ENCODE peak calls at places on chromosome 1, in seven cellular contexts. N is spleen, I is sigmoid colon, Y is tibial artery, Z is left lung, F is heart right ventricle, K is Panc1. E is an unnamed sample. For H3K4me1, H3K36me3 and H3K27me3, the result is how much of the 10 kb centered on the place peaks cover.

GRCh38 chr1:43273708-43274107 is 3.9 kb downstream of the TMEM125 start:
- DNase-seq in N (peak), I (peak), Y (peak), Z (no peak), F (no peak), K (no peak), E (no peak)

GRCh38 chr1:226717256-226717909 is 21.7 kb downstream of the ITPKB start:
- DNase-seq in N (no peak), I (no peak), Y (no peak), Z (no peak), F (no peak), K (peak), E (no peak)

GRCh38 chr1:67937651-67938050 is 104.4 kb upstream of the GNG12 start:
- DNase-seq in N (no peak), I (no peak), Y (no peak), Z (no peak), F (no peak), K (no peak), E (no peak)

GRCh38 chr1:75765697-75766355 is 20.2 kb upstream of the RABGGTB start:
- DNase-seq in N (no peak), I (no peak), Y (no peak), Z (no peak), F (no peak), K (peak), E (no peak)

GRCh38 chr1:100494393-100495084 is 43.4 kb upstream of the GPR88 start:
- DNase-seq in N (no peak), I (no peak), Y (no peak), Z (no peak), F (no peak), K (no peak), E (no peak)

GRCh38 chr1:10918531-10918930 is 93.9 kb upstream of the TARDBP start:
- DNase-seq in N (no peak), I (no peak), Y (no peak), Z (no peak), F (no peak), K (no peak), E (no peak)

GRCh38 chr1:10909697-10910489 is 102.6 kb upstream of the TARDBP start:
- DNase-seq in N (peak), I (no peak), Y (no peak), Z (peak), F (no peak), K (no peak), E (peak)

GRCh38 chr1:11929849-11930248 is 3.6 kb upstream of the KIAA2013 start:
- DNase-seq in N (no peak), I (peak), Y (peak), Z (no peak), F (peak), K (no peak), E (peak)

GRCh38 chr1:233635765-233636502 is 22.0 kb downstream of the KCNK1 start:
- DNase-seq in N (no peak), I (no peak), Y (no peak), Z (no peak), F (no peak), K (no peak), E (no peak)

GRCh38 chr1:223198628-223198965 is 55.5 kb upstream of the TLR5 start:
- DNase-seq in N (no peak), I (no peak), Y (no peak), Z (no peak), F (no peak), K (no peak), E (no peak)

GRCh38 chr1:82160036-82160435 is 359.3 kb downstream of the ADGRL2 start:
- DNase-seq in N (no peak), I (no peak), Y (no peak), Z (no peak), F (no peak), K (no peak), E (no peak)

GRCh38 chr1:228349701-228350171 is 56.9 kb downstream of the TRIM11 start:
- DNase-seq in N (peak), I (peak), Y (peak), Z (peak), F (no peak), K (no peak), E (no peak)

GRCh38 chr1:166836733-166837132 is 2.5 kb upstream of the POGK start:
- DNase-seq in N (no peak), I (no peak), Y (no peak), Z (no peak), F (no peak), K (no peak), E (no peak)

GRCh38 chr1:8516793-8517556 is 199.1 kb downstream of the SLC45A1 start:
- DNase-seq in N (no peak), I (no peak), Y (no peak), Z (no peak), F (no peak), K (no peak), E (no peak)

GRCh38 chr1:206831605-206832004 is 33.8 kb upstream of the IL20 start:
- DNase-seq in N (no peak), I (no peak), Y (no peak), Z (no peak), F (no peak), K (no peak), E (no peak)

GRCh38 chr1:17201201-17202021 is 3.5 kb upstream of the PADI1 start:
- DNase-seq in N (peak), I (peak), Y (peak), Z (no peak), F (no peak), K (no peak), E (no peak)

GRCh38 chr1:10626011-10626731 is 151.4 kb downstream of the PEX14 start:
- DNase-seq in N (peak), I (peak), Y (peak), Z (no peak), F (no peak), K (no peak), E (no peak)

GRCh38 chr1:226598455-226598849 is 49.9 kb downstream of the STUM start:
- DNase-seq in N (peak), I (peak), Y (no peak), Z (no peak), F (no peak), K (no peak), E (no peak)

GRCh38 chr1:20449736-20450311 is 36.2 kb downstream of the CAMK2N1 start:
- DNase-seq in N (no peak), I (no peak), Y (no peak), Z (no peak), F (no peak), K (no peak), E (no peak)

GRCh38 chr1:87336623-87337067 is 8.0 kb downstream of the LMO4 start:
- DNase-seq in N (no peak), I (no peak), Y (no peak), Z (no peak), F (no peak), K (no peak), E (no peak)

GRCh38 chr1:87334351-87335174 is 5.9 kb downstream of the LMO4 start:
- DNase-seq in N (peak), I (peak), Y (no peak), Z (peak), F (no peak), K (no peak), E (no peak)

GRCh38 chr1:87331319-87332269 is 2.9 kb downstream of the LMO4 start:
- DNase-seq in N (peak), I (peak), Y (peak), Z (peak), F (peak), K (no peak), E (peak)

GRCh38 chr1:87335175-87335992 is 6.7 kb downstream of the LMO4 start:
- DNase-seq in N (peak), I (peak), Y (peak), Z (peak), F (peak), K (no peak), E (peak)

DNA sequence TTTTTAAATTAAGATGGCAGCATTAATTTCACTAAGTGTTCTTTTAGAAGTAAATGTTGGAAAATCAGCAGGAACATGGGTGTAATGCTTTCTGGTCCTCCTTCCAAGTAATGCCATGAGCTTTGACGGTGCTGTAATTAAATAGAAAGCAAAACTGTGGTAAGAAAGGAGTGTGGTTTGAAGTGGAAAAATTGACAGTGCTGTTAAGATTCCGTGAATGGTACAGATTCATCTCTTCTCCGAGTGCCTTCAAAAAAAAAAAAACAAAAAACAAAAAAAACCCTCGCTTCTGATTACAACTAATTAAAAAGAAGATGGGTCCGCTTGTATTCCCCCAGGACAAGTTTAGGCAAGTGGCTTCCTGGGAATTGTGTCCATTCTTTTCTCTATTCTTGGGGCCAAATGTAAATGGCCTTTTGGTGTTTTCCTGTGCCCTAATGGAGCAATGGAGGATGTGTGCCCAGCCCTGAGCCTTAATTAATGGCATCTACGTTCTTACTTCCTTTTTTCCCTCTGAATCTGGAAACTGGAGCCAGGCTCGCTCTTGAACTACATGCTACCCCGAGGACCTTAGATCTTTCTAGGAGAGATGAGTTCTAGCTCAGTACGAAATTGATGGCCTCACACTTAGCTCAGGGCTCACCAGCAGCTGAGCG is 5.1 kb downstream of the LMO4 start:
- DNase-seq in N (no peak), I (no peak), Y (no peak), Z (no peak), F (no peak), K (no peak), E (no peak)
- H3K4me1 ChIP-seq in N (under half), I (half or more), Y (half or more), Z (half or more), F (under half), K (half or more), E (under half)

GRCh38 chr1:16127676-16128337 is 28.1 kb downstream of the EPHA2 start:
- DNase-seq in N (no peak), I (no peak), Y (no peak), Z (peak), F (peak), K (no peak), E (no peak)

GRCh38 chr1:16129921-16130543 is 25.8 kb downstream of the EPHA2 start:
- DNase-seq in N (no peak), I (no peak), Y (no peak), Z (no peak), F (no peak), K (no peak), E (no peak)

GRCh38 chr1:16129316-16129715 is 26.6 kb downstream of the EPHA2 start:
- DNase-seq in N (no peak), I (no peak), Y (no peak), Z (peak), F (no peak), K (no peak), E (no peak)

GRCh38 chr1:16126738-16127515 is 28.9 kb downstream of the EPHA2 start:
- DNase-seq in N (peak), I (no peak), Y (no peak), Z (peak), F (no peak), K (no peak), E (no peak)

DNA sequence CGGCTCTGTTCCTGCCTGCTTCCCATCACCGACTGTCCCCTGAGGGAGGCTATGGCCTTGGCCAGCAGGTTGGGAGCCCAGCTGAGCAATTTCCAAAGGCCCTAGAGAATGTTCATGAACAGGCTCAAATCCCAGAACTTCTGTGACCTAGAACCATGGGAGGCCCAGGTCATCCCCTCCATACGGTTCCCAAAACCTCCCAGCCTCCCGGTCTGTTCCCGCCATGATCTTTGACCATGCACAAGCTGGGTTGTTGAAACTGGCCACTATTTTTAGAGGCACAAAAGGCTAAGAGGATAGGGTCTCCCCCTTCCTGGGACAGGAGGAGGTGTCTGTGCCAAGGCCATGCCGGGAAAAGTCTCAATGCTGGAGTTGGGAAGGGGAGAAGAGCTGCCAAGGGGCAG is 27.5 kb downstream of the EPHA2 start:
- DNase-seq in N (no peak), I (no peak), Y (no peak), Z (peak), F (peak), K (no peak), E (no peak)
- H3K36me3 ChIP-seq in N (under half), I (under half), Y (half or more), Z (under half), F (half or more), K (under half), E (half or more)

GRCh38 chr1:156439036-156439435 is 61.5 kb downstream of the MEF2D start:
- DNase-seq in N (no peak), I (no peak), Y (no peak), Z (no peak), F (no peak), K (no peak), E (no peak)
- H3K27me3 ChIP-seq in N (half or more), I (half or more), Y (under half), Z (half or more), F (half or more), K (under half), E (half or more)

DNA sequence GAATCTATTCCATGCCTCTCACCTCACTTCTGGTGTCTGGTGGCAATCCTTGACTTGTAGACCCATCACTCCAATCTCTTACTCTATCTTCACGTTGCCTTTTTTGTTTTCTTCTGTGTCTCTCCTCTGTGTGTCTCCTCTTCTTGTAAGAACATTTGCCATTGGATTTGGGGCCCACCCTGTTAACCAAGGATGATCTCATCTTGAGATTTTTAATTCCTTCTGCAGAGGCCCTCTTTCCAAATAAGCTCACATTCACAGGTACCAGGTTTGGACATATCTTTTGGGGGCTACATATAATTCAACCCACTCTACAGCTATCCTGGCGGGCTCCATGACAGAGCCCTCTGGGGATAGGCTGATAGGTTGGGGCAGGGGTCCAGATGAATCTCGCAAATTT is 55.8 kb downstream of the UBE2T start:
- DNase-seq in N (peak), I (no peak), Y (no peak), Z (no peak), F (no peak), K (no peak), E (no peak)
- H3K4me1 ChIP-seq in N (under half), I (under half), Y (half or more), Z (under half), F (under half), K (under half), E (under half)

GRCh38 chr1:30466610-30467009 is 256.8 kb downstream of the MATN1 start:
- DNase-seq in N (peak), I (peak), Y (peak), Z (no peak), F (no peak), K (no peak), E (no peak)

GRCh38 chr1:30471307-30471706 is 252.1 kb downstream of the MATN1 start:
- DNase-seq in N (no peak), I (no peak), Y (peak), Z (no peak), F (no peak), K (no peak), E (no peak)

GRCh38 chr1:30472009-30472408 is 251.4 kb downstream of the MATN1 start:
- DNase-seq in N (peak), I (peak), Y (peak), Z (no peak), F (no peak), K (no peak), E (no peak)

GRCh38 chr1:30467101-30467500 is 256.3 kb downstream of the MATN1 start:
- DNase-seq in N (peak), I (peak), Y (peak), Z (no peak), F (no peak), K (no peak), E (no peak)

DNA sequence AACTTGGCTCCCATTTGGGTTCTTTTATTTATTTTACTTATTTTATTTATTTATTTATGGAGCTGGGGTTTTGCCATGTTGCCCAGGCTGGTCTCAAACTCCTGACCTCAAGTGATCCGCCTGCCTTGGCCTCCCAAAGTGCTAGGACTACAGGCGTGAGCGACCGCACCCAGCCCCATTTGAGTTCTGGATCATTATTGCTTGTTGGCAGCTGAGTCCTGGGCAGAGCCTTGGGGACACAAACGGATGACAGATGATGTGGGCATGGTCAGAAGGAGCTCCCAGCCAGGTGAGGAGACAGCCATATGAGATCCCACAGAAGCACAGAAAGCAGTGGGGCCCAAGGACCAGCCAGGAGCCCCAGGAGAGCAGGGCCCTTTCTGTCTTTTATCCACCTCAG is 254.0 kb downstream of the MATN1 start:
- DNase-seq in N (peak), I (peak), Y (peak), Z (no peak), F (no peak), K (no peak), E (no peak)
- H3K36me3 ChIP-seq in N (under half), I (under half), Y (under half), Z (under half), F (under half), K (under half), E (under half)

GRCh38 chr1:36988741-36989193 is 45.5 kb downstream of the GRIK3 start:
- DNase-seq in N (no peak), I (no peak), Y (no peak), Z (no peak), F (no peak), K (no peak), E (peak)

GRCh38 chr1:36987276-36987675 is 47.0 kb downstream of the GRIK3 start:
- DNase-seq in N (no peak), I (no peak), Y (no peak), Z (no peak), F (no peak), K (no peak), E (no peak)

GRCh38 chr1:36988311-36988710 is 46.0 kb downstream of the GRIK3 start:
- DNase-seq in N (no peak), I (no peak), Y (no peak), Z (no peak), F (no peak), K (no peak), E (no peak)

GRCh38 chr1:36990928-36991327 is 43.4 kb downstream of the GRIK3 start:
- DNase-seq in N (no peak), I (no peak), Y (no peak), Z (no peak), F (no peak), K (no peak), E (no peak)

GRCh38 chr1:36989260-36989659 is 45.1 kb downstream of the GRIK3 start:
- DNase-seq in N (no peak), I (no peak), Y (no peak), Z (no peak), F (no peak), K (no peak), E (no peak)
- H3K27me3 ChIP-seq in N (under half), I (under half), Y (under half), Z (under half), F (under half), K (under half), E (under half)

GRCh38 chr1:23980006-23980724 is at the start of gene SRSF10:
- DNase-seq in N (peak), I (peak), Y (peak), Z (peak), F (peak), K (peak), E (peak)

GRCh38 chr1:23978825-23979224 is 1.3 kb downstream of the SRSF10 start:
- DNase-seq in N (no peak), I (no peak), Y (no peak), Z (no peak), F (no peak), K (no peak), E (no peak)

GRCh38 chr1:23977854-23978191 is 2.3 kb downstream of the SRSF10 start:
- DNase-seq in N (no peak), I (no peak), Y (no peak), Z (no peak), F (no peak), K (no peak), E (no peak)

GRCh38 chr1:23979387-23980005 is 631 bp downstream of the SRSF10 start:
- DNase-seq in N (no peak), I (no peak), Y (no peak), Z (no peak), F (no peak), K (no peak), E (no peak)

DNA sequence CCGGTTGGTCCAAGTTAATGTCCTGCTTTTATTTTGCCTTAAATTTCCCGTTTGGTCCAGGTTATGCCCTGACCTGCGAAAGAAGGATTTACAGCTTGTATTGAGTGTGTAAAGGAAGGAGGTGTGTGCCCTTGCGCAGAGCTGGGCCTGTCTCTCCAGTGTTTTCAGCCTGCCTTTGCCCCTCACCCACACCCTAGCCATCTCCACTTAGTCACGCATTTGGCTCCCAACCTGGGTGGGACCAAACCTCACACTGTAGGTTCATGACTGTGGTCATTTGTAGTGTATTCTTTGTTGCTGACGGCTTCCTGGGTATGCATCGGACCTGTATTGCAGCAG is 567 bp upstream of the SRSF10 start:
- DNase-seq in N (peak), I (no peak), Y (no peak), Z (no peak), F (no peak), K (no peak), E (peak)
- H3K4me1 ChIP-seq in N (half or more), I (half or more), Y (under half), Z (under half), F (under half), K (under half), E (under half)

DNA sequence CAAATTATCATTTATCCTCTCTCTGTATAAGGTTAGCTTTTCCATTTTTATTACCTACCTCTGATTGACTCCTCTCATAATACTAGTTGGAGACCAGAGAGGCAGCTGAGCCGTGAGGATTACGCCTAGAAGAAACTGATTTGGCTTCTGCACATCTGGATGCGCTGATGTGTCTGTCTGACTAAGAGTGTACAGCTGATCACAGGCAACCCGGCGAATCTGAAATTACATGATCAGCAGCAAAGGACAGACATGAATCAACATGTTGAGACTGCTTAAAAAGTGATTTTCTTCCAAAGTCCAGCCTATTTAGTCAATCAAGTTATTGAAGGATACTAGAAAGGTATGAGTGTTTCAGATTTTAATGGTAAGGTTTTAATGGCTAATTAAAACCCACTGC is 81.2 kb downstream of the PCSK9 start:
- DNase-seq in N (no peak), I (no peak), Y (no peak), Z (no peak), F (no peak), K (no peak), E (no peak)
- H3K36me3 ChIP-seq in N (half or more), I (under half), Y (half or more), Z (under half), F (half or more), K (under half), E (half or more)